ENCODE peak calls at places on chromosome 10, in four cellular contexts. Y, G, O and B are unnamed samples.

GRCh38 chr10:475709-476457 is 213.6 kb downstream of the DIP2C start:
- DNase-seq in Y (no peak), G (no peak), O (no peak), B (no peak)

GRCh38 chr10:14123066-14123465 is 207.7 kb downstream of the FRMD4A start:
- DNase-seq in Y (no peak), G (no peak), O (no peak), B (no peak)

GRCh38 chr10:105742184-105742583 is 1101.1 kb downstream of the SORCS3 start:
- DNase-seq in Y (no peak), G (no peak), O (no peak), B (no peak)

GRCh38 chr10:13139150-13139549 is 22.2 kb upstream of the MCM10 start:
- DNase-seq in Y (no peak), G (no peak), O (no peak), B (no peak)

GRCh38 chr10:69766161-69766910 is 35.4 kb upstream of the COL13A1 start:
- DNase-seq in Y (no peak), G (no peak), O (no peak), B (no peak)

GRCh38 chr10:74585231-74586087 is 240.9 kb upstream of the KAT6B start:
- DNase-seq in Y (peak; percentile 35), G (no peak), O (peak; percentile 0), B (no peak)

GRCh38 chr10:74929197-74929596 is 102.8 kb downstream of the KAT6B start:
- DNase-seq in Y (no peak), G (no peak), O (peak; percentile 71), B (no peak)

GRCh38 chr10:91287276-91287675 is 66.8 kb downstream of the PCGF5 start:
- DNase-seq in Y (no peak), G (no peak), O (no peak), B (no peak)

GRCh38 chr10:35398355-35398754 is 62.0 kb downstream of the CCNY start:
- DNase-seq in Y (no peak), G (no peak), O (peak; percentile 57), B (no peak)

GRCh38 chr10:18650618-18651017 is 769 bp downstream of the NSUN6 start:
- DNase-seq in Y (no peak), G (no peak), O (no peak), B (peak; percentile 60)

GRCh38 chr10:117004627-117005453 is at the start of gene SHTN1:
- DNase-seq in Y (no peak), G (peak; percentile 58), O (peak; percentile 50), B (peak; percentile 64)

GRCh38 chr10:92691591-92692084 is 1.9 kb downstream of the HHEX start:
- DNase-seq in Y (peak; percentile 79), G (peak; percentile 46), O (no peak), B (peak; percentile 43)

GRCh38 chr10:92891885-92892705 is 43.8 kb downstream of the EXOC6 start:
- DNase-seq in Y (no peak), G (peak; percentile 27), O (peak; percentile 91), B (peak; percentile 36)

GRCh38 chr10:23024002-23024401 is 71.4 kb upstream of the MSRB2 start:
- DNase-seq in Y (no peak), G (no peak), O (no peak), B (no peak)

GRCh38 chr10:48463318-48464003 is 141.4 kb downstream of the ARHGAP22 start:
- DNase-seq in Y (peak; percentile 1), G (peak; percentile 12), O (no peak), B (peak; percentile 54)

GRCh38 chr10:129385600-129385999 is 81.4 kb upstream of the MGMT start:
- DNase-seq in Y (no peak), G (no peak), O (no peak), B (no peak)

GRCh38 chr10:43254199-43254730 is 12.6 kb downstream of the RASGEF1A start:
- DNase-seq in Y (peak; percentile 25), G (peak; percentile 12), O (no peak), B (no peak)

GRCh38 chr10:59793924-59794323 is 40.7 kb upstream of the MRLN start:
- DNase-seq in Y (no peak), G (no peak), O (no peak), B (no peak)

GRCh38 chr10:15333909-15334649 is 37.0 kb downstream of the FAM171A1 start:
- DNase-seq in Y (no peak), G (no peak), O (peak; percentile 89), B (no peak)

GRCh38 chr10:118551535-118552100 is 43.8 kb downstream of the PRLHR start:
- DNase-seq in Y (no peak), G (no peak), O (no peak), B (no peak)

GRCh38 chr10:26438534-26439269 is 561 bp downstream of the APBB1IP start:
- DNase-seq in Y (peak; percentile 49), G (no peak), O (no peak), B (peak; percentile 30)

GRCh38 chr10:30472414-30473155 is 38.6 kb downstream of the MAP3K8 start:
- DNase-seq in Y (no peak), G (no peak), O (no peak), B (no peak)

DNA sequence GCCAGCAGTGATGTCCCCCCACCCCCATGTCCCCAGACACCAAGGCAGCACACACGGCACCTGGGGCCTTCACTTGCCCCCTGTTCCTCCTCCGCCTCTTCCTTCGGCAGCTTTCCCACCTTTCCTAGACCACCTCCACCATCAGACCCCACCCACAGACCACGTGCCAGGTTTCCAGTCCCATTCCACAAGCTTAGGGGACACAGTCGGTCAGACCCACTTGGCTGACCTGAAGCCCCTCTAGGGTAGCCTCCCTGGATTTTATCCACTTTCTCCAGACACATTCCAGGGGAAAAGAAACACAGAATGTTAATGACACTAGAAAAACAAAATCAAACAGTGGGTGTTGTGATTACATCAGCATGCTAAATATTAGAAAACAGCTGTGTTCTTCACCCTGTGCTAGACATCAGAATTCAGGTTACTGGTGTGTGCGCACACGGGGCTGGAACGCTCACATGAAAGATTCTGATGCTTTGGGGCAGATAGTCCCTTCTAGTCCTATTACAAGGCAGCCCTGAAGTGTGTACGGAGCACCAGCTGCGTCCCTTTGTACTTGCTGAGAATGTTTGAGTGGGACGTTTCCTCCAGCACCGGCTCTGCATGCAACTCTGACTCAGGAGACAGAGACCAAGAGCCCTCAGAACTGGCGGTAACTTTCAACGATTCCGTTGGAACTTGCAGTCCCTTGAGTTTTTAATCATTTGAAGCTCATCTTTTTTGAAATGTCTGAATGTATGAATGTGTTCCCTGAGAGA is 75.5 kb upstream of the PPP2R2D start:
- DNase-seq in Y (no peak), G (no peak), O (no peak), B (no peak)
- TF ChIP-seq POLR2A in Y (no peak), G (no peak), O (no peak), B (no peak)

DNA sequence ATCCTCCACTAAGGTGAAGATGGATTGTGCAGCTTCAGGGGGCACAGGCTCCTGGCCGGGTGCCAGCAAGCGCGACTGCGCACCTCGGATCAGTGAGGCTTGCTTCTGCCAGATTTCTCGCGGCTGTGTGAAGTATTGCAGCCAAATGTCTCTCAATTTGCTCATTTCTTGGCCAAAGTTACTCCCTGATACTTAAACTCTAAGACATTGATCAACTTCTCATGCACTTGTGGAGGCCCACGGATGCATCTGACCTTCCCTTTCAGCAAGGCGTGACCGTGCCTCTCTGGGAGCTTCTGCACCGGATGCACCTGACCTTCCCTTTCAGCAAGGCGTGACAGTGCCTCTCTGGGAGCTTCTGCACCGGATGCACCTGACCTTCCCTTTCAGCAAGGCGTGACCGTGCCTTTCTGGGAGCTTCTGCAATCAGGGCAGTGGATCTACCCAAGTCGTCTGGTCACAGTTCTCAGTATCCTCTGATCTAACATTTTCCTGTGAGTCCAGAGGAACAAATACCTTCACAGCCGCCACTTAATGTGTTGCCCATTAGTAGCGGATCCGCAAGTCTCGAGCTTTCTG is 248.3 kb downstream of the ADARB2 start:
- DNase-seq in Y (peak; percentile 70), G (no peak), O (no peak), B (no peak)
- TF ChIP-seq POLR2A in Y (no peak), G (no peak), O (no peak), B (no peak)

DNA sequence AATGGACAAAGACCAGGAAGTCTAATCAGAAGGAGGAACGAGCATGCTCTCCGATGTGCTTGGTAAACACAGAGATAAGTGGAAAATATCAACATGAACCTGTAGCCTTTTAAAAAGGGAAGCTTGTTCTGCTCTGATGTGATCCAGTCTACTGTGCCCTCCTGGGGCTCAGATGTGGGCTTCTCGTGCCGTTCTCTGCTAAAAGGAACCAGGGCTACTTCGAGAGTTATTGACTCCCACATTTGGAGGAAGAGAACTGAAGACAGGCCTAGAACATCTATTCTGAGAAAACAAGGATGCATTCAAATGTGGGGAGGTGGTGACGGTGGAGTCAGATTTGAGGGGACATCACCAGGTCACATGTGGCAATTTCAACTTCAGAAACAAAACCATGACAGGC is 325.4 kb downstream of the GLRX3 start:
- DNase-seq in Y (no peak), G (no peak), O (no peak), B (no peak)
- TF ChIP-seq POLR2A in Y (no peak), G (no peak), O (no peak), B (no peak)

DNA sequence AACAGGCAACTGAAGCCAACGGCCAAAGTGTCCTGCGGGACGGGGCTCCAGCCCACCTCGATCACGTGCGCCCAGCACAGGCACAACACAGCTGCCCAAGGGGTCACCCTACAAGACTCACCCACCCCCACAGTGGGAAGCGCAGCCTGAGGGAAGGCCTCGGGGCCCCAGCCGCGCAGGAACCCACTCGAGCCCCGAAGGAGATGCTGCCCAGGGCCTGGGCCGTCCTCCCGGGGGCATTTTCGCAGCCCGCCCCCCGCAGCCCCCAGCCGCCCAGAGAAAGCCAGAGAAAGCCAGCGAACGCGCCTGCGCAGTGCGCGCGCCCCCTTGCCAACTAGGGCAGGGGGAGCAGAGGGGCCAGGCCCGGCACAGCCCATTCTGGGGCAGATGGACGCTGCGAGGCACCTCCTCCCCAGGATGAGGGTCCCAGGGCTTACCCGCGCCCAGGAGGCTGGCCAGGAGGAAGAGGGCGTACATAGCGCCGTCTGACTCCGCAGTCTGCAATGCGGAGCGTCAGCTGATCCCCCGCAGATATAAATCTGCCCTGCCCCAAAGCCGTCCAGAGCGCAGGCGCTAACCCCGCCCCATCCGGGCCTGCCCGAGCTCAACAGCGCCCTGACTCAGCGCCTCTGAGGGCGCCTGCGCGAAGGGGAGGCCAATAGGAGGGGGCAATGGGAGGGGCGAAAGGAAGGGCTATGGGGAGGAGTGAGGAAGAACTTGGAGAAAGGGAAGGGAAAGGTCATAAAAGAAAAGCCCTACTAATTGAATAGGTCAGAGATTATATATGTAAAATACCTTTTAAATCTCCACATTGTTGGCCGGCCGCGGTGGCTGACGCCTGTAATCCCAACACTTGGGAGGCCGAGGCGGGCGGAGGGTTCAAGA is at the start of gene PSAP:
- DNase-seq in Y (peak; percentile 98), G (peak; percentile 99), O (peak; percentile 97), B (peak; percentile 99)
- TF ChIP-seq POLR2A in Y (peak; percentile 99), G (peak; percentile 99), O (peak; percentile 97), B (peak; percentile 96)